ENCODE peak calls at places on chromosomes 6 and 20, in ten cellular contexts. R is ascending aorta, P is transverse colon, E is suprapubic skin, G is A549, T is PC-3, K is psoas muscle, J is tibial artery, V is cardiac muscle cell, F is lower lobe of right lung. O is an unnamed sample. For H3K4me1, the result is how much of the 10 kb centered on the place peaks cover.

GRCh38 chr20:9103955-9104354 is 35.1 kb downstream of the PLCB4 start:
- DNase-seq in T (peak), J (no peak), G (no peak), K (no peak), R (no peak), E (no peak), F (no peak), V (no peak), P (no peak), O (no peak)

GRCh38 chr6:44272529-44272928 is 2.3 kb downstream of the TMEM151B start:
- DNase-seq in G (no peak), F (no peak), E (no peak), K (no peak), P (no peak), T (no peak), R (no peak), J (no peak), V (no peak), O (no peak)

GRCh38 chr20:44544178-44544719 is 22.4 kb upstream of the SERINC3 start:
- DNase-seq in T (no peak), F (no peak), P (no peak), R (no peak), J (no peak), K (no peak), E (no peak), V (no peak), G (no peak), O (no peak)

GRCh38 chr6:169801396-169802160 is 50.2 kb downstream of the ERMARD start:
- DNase-seq in P (no peak), R (no peak), F (no peak), T (no peak), K (no peak), V (no peak), J (no peak), E (peak), G (no peak), O (no peak)

GRCh38 chr20:19817017-19817416 is 59.0 kb downstream of the RIN2 start:
- DNase-seq in F (no peak), R (no peak), G (no peak), K (no peak), E (no peak), J (no peak), T (peak), V (no peak), P (no peak), O (no peak)

GRCh38 chr6:75203721-75204120 is 2.1 kb downstream of the COL12A1 start:
- DNase-seq in R (no peak), J (no peak), V (no peak), F (no peak), E (no peak), P (no peak), K (no peak), T (peak), G (no peak), O (no peak)

GRCh38 chr6:1864496-1864895 is 254.8 kb downstream of the FOXC1 start:
- DNase-seq in J (no peak), E (no peak), T (no peak), G (no peak), R (no peak), V (peak), P (no peak), F (no peak), K (no peak), O (no peak)

GRCh38 chr6:158142789-158143188 is 25.3 kb downstream of the SERAC1 start:
- DNase-seq in F (no peak), J (no peak), P (no peak), T (peak), E (no peak), K (no peak), R (no peak), G (no peak), V (no peak), O (no peak)

GRCh38 chr6:7172605-7173185 is 64.9 kb downstream of the RREB1 start:
- DNase-seq in V (no peak), R (no peak), K (peak), F (no peak), T (no peak), E (no peak), G (no peak), J (peak), P (no peak), O (no peak)

GRCh38 chr6:1910621-1911407 is 301.1 kb downstream of the FOXC1 start:
- DNase-seq in F (no peak), K (no peak), V (no peak), R (no peak), T (peak), P (no peak), E (no peak), G (no peak), J (no peak), O (no peak)

GRCh38 chr6:130900913-130901312 is 73.7 kb downstream of the SMLR1 start:
- DNase-seq in E (no peak), K (peak), G (peak), T (peak), P (peak), R (no peak), F (no peak), J (peak), V (no peak), O (no peak)

GRCh38 chr6:130893277-130893676 is 66.1 kb downstream of the SMLR1 start:
- DNase-seq in E (no peak), P (no peak), R (no peak), G (no peak), J (no peak), K (no peak), V (no peak), F (no peak), T (no peak), O (no peak)

GRCh38 chr6:130893766-130894165 is 66.6 kb downstream of the SMLR1 start:
- DNase-seq in G (no peak), R (no peak), F (no peak), P (no peak), T (no peak), E (no peak), J (no peak), K (no peak), V (no peak), O (no peak)

GRCh38 chr6:130895516-130895915 is 68.3 kb downstream of the SMLR1 start:
- DNase-seq in E (no peak), F (no peak), G (no peak), V (no peak), J (no peak), R (no peak), K (no peak), T (no peak), P (no peak), O (no peak)

GRCh38 chr6:130896249-130896648 is 69.0 kb downstream of the SMLR1 start:
- DNase-seq in F (no peak), G (no peak), J (no peak), E (no peak), V (no peak), R (no peak), T (no peak), P (no peak), K (peak), O (no peak)
- H3K27ac ChIP-seq in F (no peak), G (no peak), J (no peak), E (no peak), V (no peak), R (no peak), T (no peak), P (no peak), K (no peak), O (no peak)

DNA sequence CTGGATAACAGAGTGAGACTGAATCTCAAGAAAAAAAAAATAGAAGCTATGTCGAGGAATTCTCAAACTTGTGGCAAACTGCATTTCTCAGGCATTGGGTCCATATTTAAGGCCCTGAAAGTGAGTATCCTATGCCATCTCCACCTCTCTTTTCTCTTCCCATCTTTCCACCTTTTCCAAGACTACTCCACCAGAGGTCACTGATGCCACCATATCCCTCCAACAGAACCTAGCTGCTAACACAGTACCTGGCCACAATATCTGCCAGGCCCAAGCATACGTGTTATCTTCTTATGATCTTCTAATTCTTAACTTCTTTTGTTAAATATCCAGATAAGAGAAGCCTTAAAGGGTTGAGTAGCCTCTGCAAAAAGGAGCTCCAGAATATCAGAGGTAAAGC is 8.2 kb upstream of the ADGRF4 start:
- DNase-seq in R (no peak), J (no peak), E (no peak), T (peak), G (no peak), P (no peak), V (no peak), K (no peak), F (no peak), O (no peak)
- TF ChIP-seq CTCF in R (no peak), J (no peak), E (no peak), T (peak), G (peak), P (no peak), V (no peak), K (no peak), F (no peak), O (no peak)

DNA sequence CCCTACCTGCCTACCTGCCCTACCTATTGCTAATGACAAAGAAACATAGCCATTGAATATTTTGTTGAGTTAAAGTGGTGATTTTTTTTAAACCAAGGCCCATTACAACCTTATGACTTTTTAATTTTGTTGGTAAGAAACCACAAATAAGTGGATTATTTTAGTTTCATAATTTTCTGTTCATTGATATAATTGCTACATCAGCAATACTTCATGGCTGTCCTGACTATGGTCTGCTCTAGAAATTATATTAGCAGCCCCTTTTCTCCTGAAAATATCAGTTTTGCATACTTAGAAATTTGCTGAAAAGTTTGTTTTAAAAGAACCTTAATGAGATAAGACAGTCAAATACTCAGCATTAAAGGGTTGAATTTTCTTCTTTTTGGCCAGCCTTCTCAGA is 106.5 kb downstream of the HIVEP1 start:
- DNase-seq in G (no peak), T (no peak), K (no peak), F (no peak), J (no peak), P (no peak), R (no peak), V (no peak), E (no peak), O (no peak)
- H3K4me1 ChIP-seq in G (under half), T (under half), K (under half), F (under half), J (under half), P (under half), R (under half), V (under half), E (under half), O (under half)

GRCh38 chr6:105932440-105932839 is 153.7 kb upstream of the PRDM1 start:
- DNase-seq in R (no peak), K (no peak), F (no peak), V (no peak), E (no peak), G (no peak), J (no peak), T (peak), P (no peak), O (no peak)
- H3K27ac ChIP-seq in R (no peak), K (no peak), F (no peak), V (no peak), E (no peak), G (no peak), J (no peak), T (no peak), P (no peak), O (no peak)

GRCh38 chr20:48951646-48952045 is 30.1 kb downstream of the ARFGEF2 start:
- DNase-seq in K (no peak), V (no peak), P (no peak), R (no peak), T (no peak), J (no peak), F (no peak), G (no peak), E (no peak), O (no peak)

GRCh38 chr20:48948612-48949011 is 27.1 kb downstream of the ARFGEF2 start:
- DNase-seq in R (no peak), G (no peak), E (no peak), T (no peak), P (no peak), J (no peak), F (no peak), K (no peak), V (no peak), O (no peak)

GRCh38 chr20:48952656-48953055 is 31.1 kb downstream of the ARFGEF2 start:
- DNase-seq in V (peak), K (no peak), P (no peak), F (no peak), R (no peak), G (no peak), J (no peak), T (no peak), E (no peak), O (no peak)

GRCh38 chr20:48951041-48951440 is 29.5 kb downstream of the ARFGEF2 start:
- DNase-seq in E (no peak), J (no peak), V (no peak), G (no peak), T (no peak), F (no peak), K (no peak), R (no peak), P (no peak), O (no peak)

GRCh38 chr20:48949304-48950170 is 28.0 kb downstream of the ARFGEF2 start:
- DNase-seq in K (no peak), V (peak), E (no peak), T (no peak), J (no peak), P (peak), F (no peak), R (no peak), G (peak), O (peak)
- TF ChIP-seq CTCF in K (no peak), V (peak), E (no peak), T (peak), J (no peak), P (no peak), F (no peak), R (no peak), G (no peak), O (no peak)

DNA sequence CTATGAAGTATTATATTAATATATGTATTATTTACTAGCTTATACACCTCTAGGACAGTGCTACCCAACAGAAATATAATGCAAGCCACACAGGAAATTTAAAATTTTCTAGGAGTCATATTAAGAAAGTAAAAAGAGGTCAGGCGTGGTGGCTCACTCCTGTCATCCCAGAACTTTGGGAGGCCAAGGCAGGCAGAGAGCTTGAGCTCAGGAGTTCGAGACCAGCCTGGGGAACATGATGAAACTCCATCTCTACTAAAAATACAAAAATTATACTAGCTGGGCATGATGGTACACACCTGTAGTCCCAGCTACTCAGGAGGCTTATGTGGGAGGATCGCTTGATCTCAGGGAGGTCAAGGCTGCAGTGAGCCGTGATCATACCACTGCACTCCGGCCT is 237.6 kb upstream of the ZNF217 start:
- DNase-seq in G (no peak), R (no peak), K (no peak), E (no peak), P (no peak), T (no peak), J (no peak), F (no peak), V (no peak), O (no peak)
- H3K4me1 ChIP-seq in G (half or more), R (under half), K (under half), E (under half), P (half or more), T (half or more), J (under half), F (under half), V (under half), O (under half)

DNA sequence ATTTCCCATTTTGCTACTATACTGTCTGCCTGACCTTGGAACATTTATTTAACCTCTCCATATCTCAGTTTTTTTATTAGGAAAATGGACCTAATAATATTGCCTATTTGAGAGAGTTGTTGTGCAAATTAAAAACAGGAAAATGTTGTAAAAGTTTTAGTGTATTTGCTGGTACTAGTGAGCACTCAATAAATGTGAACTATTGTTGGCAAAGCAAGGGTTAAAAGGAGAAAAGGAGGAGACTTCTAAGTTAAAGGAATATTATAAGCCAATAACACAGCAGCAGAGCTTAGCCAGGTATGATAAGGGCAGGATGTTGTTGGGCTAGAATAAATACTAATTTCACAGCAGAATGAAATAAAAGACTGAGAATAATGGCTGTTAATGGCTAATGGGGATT is 211.9 kb upstream of the FUT9 start:
- DNase-seq in G (no peak), J (no peak), R (no peak), E (no peak), F (no peak), P (no peak), T (no peak), K (no peak), V (no peak), O (no peak)
- H3K27ac ChIP-seq in G (no peak), J (no peak), R (no peak), E (no peak), F (no peak), P (no peak), T (no peak), K (no peak), V (no peak), O (no peak)